ENCODE peak calls at places on chromosomes 13 and 19, in five cellular contexts. A is AG10803, B is cardiac fibroblast, R is PC-3, F is left lung. E is an unnamed sample.

GRCh38 chr19:38411041-38411712 is 8.3 kb downstream of the FAM98C start:
- DNase-seq in A (no peak), B (no peak), R (no peak), F (no peak), E (no peak)

GRCh38 chr13:51258612-51259358 is 36.6 kb downstream of the FAM124A start:
- DNase-seq in A (no peak), B (no peak), R (no peak), F (no peak), E (no peak)

GRCh38 chr19:16619456-16619855 is 8.5 kb downstream of the MED26 start:
- DNase-seq in A (peak; percentile 28), B (no peak), R (no peak), F (no peak), E (no peak)

GRCh38 chr19:11745871-11746270 is 7.1 kb upstream of the ZNF823 start:
- DNase-seq in A (no peak), B (no peak), R (no peak), F (no peak), E (no peak)

GRCh38 chr19:50896591-50897190 is 14.5 kb downstream of the KLK4 start:
- DNase-seq in A (peak; percentile 24), B (peak; percentile 58), R (peak; percentile 75), F (no peak), E (peak; percentile 25)

GRCh38 chr19:55447421-55448174 is 4.5 kb upstream of the SHISA7 start:
- DNase-seq in A (peak; percentile 63), B (peak; percentile 30), R (peak; percentile 57), F (no peak), E (peak; percentile 35)

GRCh38 chr19:14772467-14772866 is 5.9 kb downstream of the ADGRE2 start:
- DNase-seq in A (no peak), B (no peak), R (no peak), F (no peak), E (no peak)

GRCh38 chr13:93244141-93244917 is 17.7 kb downstream of the GPC6 start:
- DNase-seq in A (peak; percentile 62), B (peak; percentile 40), R (no peak), F (no peak), E (peak; percentile 51)

GRCh38 chr19:33512021-33512420 is 9.6 kb downstream of the PEPD start:
- DNase-seq in A (no peak), B (no peak), R (no peak), F (no peak), E (no peak)

GRCh38 chr13:40342901-40343300 is 323.5 kb downstream of the FOXO1 start:
- DNase-seq in A (no peak), B (no peak), R (no peak), F (no peak), E (no peak)

GRCh38 chr13:68428292-68428691 is 1198.2 kb upstream of the PCDH9 start:
- DNase-seq in A (no peak), B (no peak), R (peak; percentile 17), F (no peak), E (no peak)

GRCh38 chr13:33017410-33017929 is 1.2 kb downstream of the KL start:
- DNase-seq in A (peak; percentile 29), B (peak; percentile 48), R (no peak), F (no peak), E (peak; percentile 71)

GRCh38 chr13:100559886-100560285 is 28.7 kb downstream of the GGACT start:
- DNase-seq in A (no peak), B (no peak), R (no peak), F (no peak), E (no peak)

GRCh38 chr19:39709026-39709872 is 5.0 kb downstream of the LGALS14 start:
- DNase-seq in A (no peak), B (no peak), R (peak; percentile 70), F (no peak), E (no peak)

DNA sequence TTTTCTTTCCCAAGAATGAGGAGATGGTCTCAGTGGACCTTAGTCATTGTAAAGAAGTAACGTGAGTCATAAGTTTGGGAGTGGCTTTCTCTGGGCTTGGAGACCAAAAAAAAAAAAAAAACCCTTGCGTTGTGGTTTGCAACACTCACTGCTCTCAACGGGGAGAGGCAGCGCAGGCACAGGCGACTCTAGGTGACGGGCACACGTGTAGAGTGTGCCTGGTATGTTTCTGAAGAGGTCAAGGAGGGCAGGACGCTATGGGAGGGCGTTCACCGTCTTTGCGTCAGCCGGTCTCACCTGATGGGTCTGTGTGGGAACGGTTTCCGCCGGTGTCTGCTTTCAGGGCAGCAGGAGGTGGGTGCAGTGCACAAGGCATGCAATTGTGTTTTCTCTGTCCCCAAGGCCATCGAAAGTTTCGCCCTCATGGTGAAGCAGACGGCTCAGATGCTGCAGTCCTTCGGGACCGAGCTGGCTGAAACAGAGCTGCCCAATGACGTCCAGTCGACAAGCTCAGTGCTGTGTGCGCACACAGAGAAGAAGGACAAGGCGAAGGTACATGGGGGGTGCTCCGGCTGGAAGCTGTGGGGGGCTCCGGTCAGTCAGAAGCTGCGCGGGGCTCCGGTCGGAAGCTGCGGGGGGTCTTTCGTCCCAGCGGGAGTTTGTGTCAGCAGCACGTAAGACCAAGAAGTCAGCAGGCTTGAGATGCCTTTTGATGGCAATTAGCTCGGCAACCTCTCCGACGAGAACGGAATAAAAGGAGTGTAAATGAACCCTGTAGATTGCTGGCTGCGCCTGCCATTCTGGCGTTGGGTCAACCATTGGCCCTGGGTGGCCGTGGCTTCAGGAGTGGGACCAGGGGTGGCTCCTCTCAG is 40.8 kb upstream of the F7 start:
- DNase-seq in A (peak; percentile 33), B (peak; percentile 95), R (peak; percentile 75), F (peak; percentile 59), E (peak; percentile 79)
- TF ChIP-seq CTCF in A (no peak), B (no peak), R (no peak), F (no peak), E (no peak)

GRCh38 chr19:42400404-42400803 is 10.3 kb upstream of the CNFN start:
- DNase-seq in A (no peak), B (no peak), R (no peak), F (no peak), E (no peak)
- H3K4me3 ChIP-seq in A (no peak overlapping the region), B (no peak overlapping the region), R (no peak overlapping the region), F (no peak overlapping the region), E (no peak overlapping the region)

GRCh38 chr19:1224847-1225246 is 13.0 kb downstream of the CBARP start:
- DNase-seq in A (no peak), B (no peak), R (no peak), F (no peak), E (no peak)

GRCh38 chr19:1224047-1224825 is 13.6 kb downstream of the CBARP start:
- DNase-seq in A (no peak), B (no peak), R (no peak), F (no peak), E (no peak)

GRCh38 chr19:1221904-1222255 is 15.9 kb downstream of the CBARP start:
- DNase-seq in A (no peak), B (no peak), R (no peak), F (no peak), E (no peak)

GRCh38 chr19:1222394-1222793 is 15.4 kb downstream of the CBARP start:
- DNase-seq in A (no peak), B (no peak), R (no peak), F (no peak), E (no peak)

GRCh38 chr19:1223018-1223855 is 14.6 kb downstream of the CBARP start:
- DNase-seq in A (peak; percentile 32), B (peak; percentile 60), R (peak; percentile 41), F (no peak), E (peak; percentile 55)
- TF ChIP-seq CTCF in A (peak; percentile 41), B (peak; percentile 53), R (peak; percentile 69), F (no peak), E (peak; percentile 45)

GRCh38 chr19:5628470-5628869 is 5.6 kb downstream of the SAFB start:
- DNase-seq in A (peak; percentile 81), B (peak; percentile 50), R (no peak), F (no peak), E (no peak)
- H3K4me3 ChIP-seq in A (no peak overlapping the region), B (no peak overlapping the region), R (no peak overlapping the region), F (no peak overlapping the region), E (no peak overlapping the region)

GRCh38 chr13:48268019-48268418 is 35.0 kb downstream of the ITM2B start:
- DNase-seq in A (no peak), B (no peak), R (no peak), F (no peak), E (no peak)
- TF ChIP-seq CTCF in A (no peak), B (no peak), R (no peak), F (no peak), E (no peak)

GRCh38 chr19:13060964-13061927 is 41.4 kb downstream of the LYL1 start:
- DNase-seq in A (peak; percentile 61), B (peak; percentile 79), R (peak; percentile 95), F (peak; percentile 84), E (peak; percentile 78)
- H3K4me3 ChIP-seq in A (peak overlapping the region; percentile 49), B (peak overlapping the region; percentile 8), R (peak overlapping the region; percentile 65), F (peak overlapping the region; percentile 34), E (peak overlapping the region; percentile 26)

GRCh38 chr13:112444001-112444311 is 67.8 kb downstream of the SPACA7 start:
- DNase-seq in A (peak; percentile 26), B (peak; percentile 60), R (peak; percentile 72), F (no peak), E (peak; percentile 56)
- TF ChIP-seq CTCF in A (peak; percentile 69), B (peak; percentile 91), R (peak; percentile 72), F (peak; percentile 78), E (peak; percentile 77)

DNA sequence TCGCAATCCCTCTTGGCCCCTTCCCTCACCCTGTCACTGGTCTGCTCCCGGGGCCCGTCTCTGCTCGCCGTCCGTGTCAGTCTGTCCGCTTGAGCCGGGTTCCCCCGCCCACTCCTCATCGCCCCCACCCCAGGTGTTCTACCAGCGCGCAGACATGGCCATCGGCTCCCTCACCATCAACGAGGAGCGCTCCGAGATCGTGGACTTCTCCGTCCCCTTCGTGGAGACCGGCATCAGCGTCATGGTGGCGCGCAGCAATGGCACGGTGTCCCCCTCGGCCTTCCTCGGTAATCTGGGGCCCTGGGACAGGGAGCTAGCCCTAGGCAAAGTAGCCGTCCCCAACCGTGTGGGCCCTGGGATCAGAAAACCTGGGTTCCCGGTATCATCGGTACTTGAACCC is 22.4 kb downstream of the GRIN2D start:
- DNase-seq in A (no peak), B (no peak), R (no peak), F (no peak), E (no peak)
- H3K4me3 ChIP-seq in A (no peak overlapping the region), B (no peak overlapping the region), R (no peak overlapping the region), F (peak overlapping the region; percentile 28), E (no peak overlapping the region)

GRCh38 chr13:24406524-24406923 is 97.1 kb downstream of the C1QTNF9 start:
- DNase-seq in A (no peak), B (no peak), R (no peak), F (no peak), E (no peak)

DNA sequence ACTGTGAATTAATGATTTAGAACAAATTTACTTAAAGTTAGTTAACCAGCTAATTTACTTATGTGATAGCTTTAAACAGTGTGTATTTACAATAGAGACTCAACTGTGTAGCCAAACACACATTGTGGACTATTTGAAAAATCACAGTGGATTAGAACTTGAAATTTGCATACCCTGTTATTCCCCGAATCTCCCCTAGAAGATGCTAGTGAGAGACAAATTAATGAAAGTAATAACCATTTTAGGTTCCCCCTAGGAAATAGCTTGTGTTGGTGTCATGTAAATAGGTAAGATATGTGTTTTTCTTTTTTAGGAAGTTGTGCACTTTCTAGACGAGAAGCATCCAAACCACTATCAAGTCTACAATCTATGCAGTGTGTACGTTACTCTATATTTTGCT is 98.5 kb downstream of the C1QTNF9 start:
- DNase-seq in A (no peak), B (no peak), R (peak; percentile 17), F (no peak), E (no peak)
- TF ChIP-seq CTCF in A (no peak), B (no peak), R (peak; percentile 45), F (no peak), E (peak; percentile 8)